ENCODE peak calls at places on chromosome 5, in five cellular contexts. O is left ventricle myocardium inferior, I is osteoblast, R is right atrium auricular region, N is pancreas. D is an unnamed sample. For H3K4me1, the result is how much of the 10 kb centered on the place peaks cover.

GRCh38 chr5:145246961-145247744 is 588.0 kb downstream of the PRELID2 start:
- DNase-seq in R (no peak), N (no peak), O (no peak), I (no peak), D (no peak)

GRCh38 chr5:21070871-21071270 is 1082.9 kb upstream of the CDH18 start:
- DNase-seq in O (no peak), R (no peak), I (no peak), N (no peak), D (no peak)

GRCh38 chr5:117235814-117236213 is 661.2 kb upstream of the SEMA6A start:
- DNase-seq in R (no peak), O (no peak), N (no peak), I (peak), D (no peak)

GRCh38 chr5:178589180-178590140 is 733 bp downstream of the COL23A1 start:
- DNase-seq in O (peak), R (no peak), N (no peak), I (peak), D (no peak)

GRCh38 chr5:1325870-1326546 is 18.9 kb downstream of the CLPTM1L start:
- DNase-seq in R (no peak), O (no peak), N (no peak), I (peak), D (no peak)

GRCh38 chr5:52738095-52738506 is 49.6 kb upstream of the ITGA1 start:
- DNase-seq in I (no peak), N (no peak), O (no peak), R (no peak), D (no peak)

GRCh38 chr5:132487841-132488555 is 2.6 kb downstream of the IRF1 start:
- DNase-seq in O (peak), I (no peak), R (peak), N (no peak), D (no peak)

GRCh38 chr5:172743112-172743959 is 27.7 kb downstream of the DUSP1 start:
- DNase-seq in N (no peak), O (no peak), I (no peak), R (no peak), D (no peak)

GRCh38 chr5:61450880-61451279 is 118.8 kb downstream of the ZSWIM6 start:
- DNase-seq in N (no peak), R (no peak), O (no peak), I (no peak), D (peak)

GRCh38 chr5:172860520-172861443 is 26.7 kb downstream of the ERGIC1 start:
- DNase-seq in I (peak), O (peak), N (peak), R (peak), D (peak)

GRCh38 chr5:7245401-7245800 is 150.5 kb upstream of the ADCY2 start:
- DNase-seq in N (no peak), I (no peak), R (no peak), O (no peak), D (no peak)

GRCh38 chr5:122773615-122774014 is 1.3 kb upstream of the SNX2 start:
- DNase-seq in O (no peak), I (no peak), N (no peak), R (no peak), D (no peak)

GRCh38 chr5:108276187-108276586 is 105.7 kb downstream of the FBXL17 start:
- DNase-seq in O (no peak), I (no peak), N (no peak), R (no peak), D (no peak)

GRCh38 chr5:1006656-1007071 is 1.9 kb upstream of the NKD2 start:
- DNase-seq in R (peak), N (peak), O (peak), I (peak), D (peak)

GRCh38 chr5:2699686-2700085 is 51.8 kb downstream of the IRX2 start:
- DNase-seq in I (no peak), R (no peak), O (no peak), N (no peak), D (no peak)

GRCh38 chr5:100553209-100553608 is 18.0 kb downstream of the FAM174A start:
- DNase-seq in N (no peak), O (no peak), R (no peak), I (no peak), D (no peak)

GRCh38 chr5:56037531-56038010 is 42.8 kb upstream of the IL6ST start:
- DNase-seq in I (peak), N (no peak), O (peak), R (no peak), D (no peak)

GRCh38 chr5:116313366-116313765 is 228.5 kb downstream of the COMMD10 start:
- DNase-seq in I (no peak), N (no peak), R (no peak), O (no peak), D (no peak)

GRCh38 chr5:157263586-157264090 is 2.3 kb upstream of the CYFIP2 start:
- DNase-seq in O (no peak), N (no peak), I (no peak), R (no peak), D (no peak)

GRCh38 chr5:54959673-54960418 is 25.5 kb downstream of the ESM1 start:
- DNase-seq in O (no peak), I (no peak), N (no peak), R (no peak), D (no peak)

GRCh38 chr5:54956922-54957321 is 28.5 kb downstream of the ESM1 start:
- DNase-seq in R (no peak), O (no peak), I (no peak), N (no peak), D (no peak)
- H3K4me1 ChIP-seq in R (under half), O (under half), I (under half), N (under half), D (under half)

DNA sequence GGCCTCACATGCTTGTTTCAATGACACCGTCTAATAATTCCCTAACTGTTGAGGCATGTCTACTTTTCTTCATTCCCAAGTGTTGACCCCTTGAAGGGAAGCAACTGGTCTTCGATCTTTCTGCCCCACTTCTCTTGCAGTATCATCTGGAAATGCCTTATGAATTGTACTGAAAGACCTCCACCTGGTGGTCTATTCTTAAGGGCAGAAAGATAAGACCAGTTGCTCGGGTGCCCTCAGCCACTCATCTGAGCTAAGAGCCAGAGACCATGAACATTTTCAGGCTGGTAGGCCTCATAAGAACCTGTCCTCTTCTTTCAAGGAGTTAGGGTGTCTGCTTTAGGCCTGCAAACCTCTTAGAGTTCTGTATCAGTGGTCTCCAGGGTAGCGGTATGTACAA is 542.5 kb downstream of the CTNND2 start:
- DNase-seq in R (no peak), N (no peak), I (no peak), O (no peak), D (no peak)
- H3K4me1 ChIP-seq in R (under half), N (under half), I (under half), O (under half), D (under half)

GRCh38 chr5:76755779-76756637 is 40.1 kb downstream of the F2R start:
- DNase-seq in I (no peak), O (no peak), R (peak), N (no peak), D (no peak)
- H3K4me1 ChIP-seq in I (under half), O (under half), R (under half), N (under half), D (under half)

DNA sequence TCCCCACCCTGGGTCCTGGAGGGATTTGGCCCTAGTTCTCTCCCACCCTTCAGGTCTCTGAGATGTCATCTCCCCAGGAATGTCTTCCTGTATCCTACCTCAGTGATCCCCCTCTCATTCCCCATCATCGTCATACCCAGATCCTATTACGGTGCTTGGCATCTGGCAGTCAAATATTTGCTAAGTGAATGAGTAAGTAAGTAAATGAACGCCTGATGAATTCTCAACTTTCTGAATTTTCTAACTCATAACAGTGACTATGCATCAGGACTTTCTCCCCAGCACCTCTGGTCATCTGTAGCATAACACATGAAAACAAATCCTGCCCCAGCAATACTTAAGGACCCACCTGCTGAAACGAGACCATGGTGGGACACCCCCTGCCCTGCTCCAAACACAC is 244.2 kb downstream of the EBF1 start:
- DNase-seq in I (no peak), R (no peak), N (no peak), O (no peak), D (no peak)
- H3K4me1 ChIP-seq in I (under half), R (under half), N (under half), O (half or more), D (half or more)

GRCh38 chr5:150640311-150641005 is at the start of gene SYNPO:
- DNase-seq in O (peak), N (no peak), I (peak), R (peak), D (peak)

GRCh38 chr5:150641006-150641570 is 628 bp downstream of the SYNPO start:
- DNase-seq in I (peak), R (peak), O (peak), N (no peak), D (peak)

GRCh38 chr5:150638488-150639316 is 1.8 kb upstream of the SYNPO start:
- DNase-seq in I (peak), O (no peak), N (no peak), R (no peak), D (no peak)

GRCh38 chr5:150639317-150639738 is 1.1 kb upstream of the SYNPO start:
- DNase-seq in I (peak), O (no peak), N (no peak), R (no peak), D (no peak)

GRCh38 chr5:150639751-150640150 is 709 bp upstream of the SYNPO start:
- DNase-seq in R (no peak), N (no peak), O (no peak), I (no peak), D (no peak)
- H3K4me1 ChIP-seq in R (half or more), N (under half), O (half or more), I (half or more), D (half or more)

DNA sequence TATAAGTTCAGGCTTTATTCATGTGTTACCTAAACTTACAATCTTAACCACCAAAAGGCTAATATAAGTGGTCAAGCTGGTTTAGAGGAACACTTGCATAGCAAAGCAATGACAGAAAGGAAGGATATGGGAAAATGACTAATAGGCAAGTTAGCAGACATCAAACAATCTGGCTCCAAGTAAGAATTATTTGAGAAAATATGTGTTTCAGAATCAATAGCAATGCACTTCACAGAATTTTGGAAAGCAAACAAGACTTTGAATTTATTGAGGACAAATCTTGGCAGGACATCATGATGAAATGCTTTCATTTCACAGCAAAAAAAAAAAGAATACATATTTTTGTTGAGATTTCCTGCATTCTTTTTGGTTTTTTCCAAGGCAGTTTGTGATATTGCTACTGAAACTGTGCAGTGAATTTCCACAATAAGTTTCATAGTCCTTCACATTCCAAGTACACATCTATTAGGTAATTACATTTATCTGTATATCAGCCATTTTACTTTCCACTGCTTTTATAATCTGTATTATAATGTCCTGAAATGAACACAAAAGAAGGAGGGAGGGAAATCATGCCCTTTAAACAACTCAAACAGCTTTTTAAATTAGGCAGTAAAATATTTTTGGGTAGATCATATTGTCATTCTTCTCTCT is 417.9 kb downstream of the NR2F1-AS1 start:
- DNase-seq in I (no peak), N (no peak), R (no peak), O (no peak), D (no peak)
- H3K4me1 ChIP-seq in I (under half), N (under half), R (under half), O (under half), D (under half)

GRCh38 chr5:154782812-154783592 is 27.8 kb downstream of the LARP1 start:
- DNase-seq in N (no peak), O (no peak), I (no peak), R (no peak), D (no peak)
- H3K4me1 ChIP-seq in N (half or more), O (half or more), I (under half), R (half or more), D (half or more)

GRCh38 chr5:35971878-35972210 is 19.3 kb downstream of the UGT3A1 start:
- DNase-seq in R (no peak), O (no peak), I (no peak), N (no peak), D (no peak)
- H3K4me1 ChIP-seq in R (under half), O (under half), I (under half), N (under half), D (under half)

DNA sequence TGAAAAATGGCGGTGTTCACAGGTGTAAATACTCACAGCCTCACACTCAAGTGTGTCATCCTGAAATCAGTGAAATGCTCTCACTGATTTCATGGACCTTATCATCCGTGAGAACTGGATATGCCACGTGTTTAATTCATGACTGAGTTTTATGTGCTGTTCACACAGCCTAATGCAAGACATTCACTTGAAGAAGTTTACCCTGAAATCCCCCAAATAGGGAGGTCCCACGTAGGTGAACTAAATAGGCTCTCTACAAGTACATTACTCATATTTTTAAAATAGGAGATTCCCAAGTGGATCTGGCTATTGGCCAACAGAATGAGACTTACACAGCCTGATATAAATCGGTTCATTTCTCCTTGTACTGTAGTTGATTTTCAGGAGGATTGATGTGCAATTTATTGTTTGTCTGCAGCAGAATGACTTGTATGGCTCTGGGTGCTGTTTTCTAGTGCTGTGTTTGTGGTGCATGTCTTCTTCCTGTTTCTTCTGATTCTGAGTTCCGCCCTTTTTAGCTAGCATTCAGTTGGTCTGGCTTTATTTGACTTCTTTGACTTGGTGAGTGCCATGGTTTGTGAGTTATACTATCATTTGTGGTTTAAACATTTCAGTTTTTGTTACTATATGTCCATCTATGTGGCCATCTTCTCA is 25.1 kb downstream of the TRIO start:
- DNase-seq in O (no peak), N (no peak), I (no peak), R (no peak), D (no peak)
- H3K4me1 ChIP-seq in O (half or more), N (under half), I (half or more), R (under half), D (half or more)